ENCODE peak calls at places on chromosome X, in seven cellular contexts. D is left ventricle myocardium superior, B is Peyer's patch, M is NCI-H187 treated with DMSO at 0.1 percent for 48 hours, N is fibroblast of villous mesenchyme, W is fibroblast of lung, Z is globus pallidus. U is an unnamed sample.

GRCh38 chrX:12153741-12154140 is 15.5 kb downstream of the FRMPD4 start:
- DNase-seq in M (no peak), B (no peak), Z (no peak), D (no peak), W (no peak), N (no peak), U (no peak)

GRCh38 chrX:114976321-114976720 is 41.1 kb downstream of the IL13RA2 start:
- DNase-seq in W (peak), B (no peak), M (no peak), Z (no peak), D (no peak), N (peak), U (no peak)

GRCh38 chrX:36357855-36358254 is 438.3 kb downstream of the CFAP47 start:
- DNase-seq in M (no peak), D (no peak), B (no peak), N (no peak), Z (no peak), W (no peak), U (no peak)

GRCh38 chrX:15854080-15854655 is 445 bp downstream of the AP1S2 start:
- DNase-seq in Z (peak), W (no peak), B (peak), M (no peak), N (peak), D (peak), U (peak)

GRCh38 chrX:151870603-151871002 is 42.1 kb upstream of the MAGEA4 start:
- DNase-seq in B (no peak), D (no peak), N (peak), Z (no peak), W (peak), M (no peak), U (no peak)

GRCh38 chrX:43880439-43880838 is 1.8 kb downstream of the MAOB start:
- DNase-seq in Z (no peak), M (no peak), B (no peak), N (no peak), W (no peak), D (no peak), U (no peak)

GRCh38 chrX:124342174-124342867 is 4.0 kb upstream of the SH2D1A start:
- DNase-seq in B (no peak), D (no peak), W (no peak), M (no peak), Z (no peak), N (no peak), U (no peak)

GRCh38 chrX:54786972-54787371 is 11.1 kb downstream of the ITIH6 start:
- DNase-seq in N (no peak), D (no peak), Z (no peak), M (no peak), B (no peak), W (no peak), U (peak)

GRCh38 chrX:149641432-149641831 is 9.8 kb upstream of the TMEM185A start:
- DNase-seq in D (no peak), N (no peak), M (no peak), B (no peak), Z (no peak), W (no peak), U (no peak)

GRCh38 chrX:77788050-77788449 is 2.0 kb upstream of the ATRX start:
- DNase-seq in M (no peak), Z (peak), W (no peak), B (no peak), D (no peak), N (peak), U (peak)

GRCh38 chrX:13692771-13693231 is 3.9 kb downstream of the RAB9A start:
- DNase-seq in W (peak), D (no peak), B (no peak), Z (no peak), M (no peak), N (no peak), U (no peak)

GRCh38 chrX:102720237-102721168 is at the start of gene GPRASP3:
- DNase-seq in Z (peak), B (peak), W (peak), N (peak), D (peak), M (peak), U (no peak)

GRCh38 chrX:100731441-100732281 is at the start of gene SYTL4:
- DNase-seq in M (no peak), B (no peak), N (peak), W (peak), D (peak), Z (no peak), U (peak)

GRCh38 chrX:108313662-108314061 is 124.6 kb downstream of the COL4A6 start:
- DNase-seq in B (no peak), N (no peak), Z (no peak), D (no peak), M (no peak), W (peak), U (no peak)

GRCh38 chrX:22060451-22060940 is 28.4 kb downstream of the PHEX start:
- DNase-seq in D (no peak), M (no peak), N (peak), Z (no peak), B (no peak), W (peak), U (no peak)

GRCh38 chrX:13495232-13495631 is 74.2 kb upstream of the EGFL6 start:
- DNase-seq in D (no peak), N (no peak), Z (no peak), M (no peak), W (no peak), B (no peak), U (no peak)

GRCh38 chrX:72498782-72499181 is 73.9 kb downstream of the HDAC8 start:
- DNase-seq in W (no peak), N (no peak), B (no peak), Z (no peak), D (no peak), M (no peak), U (peak)

GRCh38 chrX:24423960-24424359 is 41.1 kb upstream of the PDK3 start:
- DNase-seq in W (peak), D (no peak), B (no peak), M (no peak), N (peak), Z (no peak), U (no peak)

GRCh38 chrX:110086916-110087484 is 84.1 kb downstream of the TMEM164 start:
- DNase-seq in M (no peak), D (no peak), W (peak), N (peak), B (no peak), Z (no peak), U (no peak)

GRCh38 chrX:65690057-65690855 is 22.8 kb downstream of the MSN start:
- DNase-seq in M (no peak), N (peak), Z (no peak), W (peak), B (no peak), D (no peak), U (peak)

GRCh38 chrX:345020-345925 is 26.7 kb upstream of the GTPBP6 start:
- DNase-seq in D (peak), B (no peak), W (no peak), N (no peak), M (no peak), Z (no peak), U (no peak)

GRCh38 chrX:49053223-49054072 is 5.4 kb upstream of the CCDC120 start:
- DNase-seq in M (no peak), W (peak), Z (no peak), B (peak), D (peak), N (peak), U (peak)

GRCh38 chrX:153774576-153775292 is 6.1 kb upstream of the SRPK3 start:
- DNase-seq in B (no peak), W (no peak), M (no peak), N (no peak), Z (no peak), D (peak), U (no peak)

GRCh38 chrX:70998402-70999027 is 67.6 kb upstream of the SLC7A3 start:
- DNase-seq in Z (peak), W (peak), D (no peak), M (no peak), B (no peak), N (peak), U (peak)

GRCh38 chrX:11010476-11010875 is 100.7 kb upstream of the HCCS start:
- DNase-seq in N (no peak), M (no peak), W (peak), Z (no peak), B (no peak), D (no peak), U (no peak)

GRCh38 chrX:37349131-37350033 is at the start of gene PRRG1:
- DNase-seq in D (peak), N (peak), B (no peak), M (no peak), Z (peak), W (peak), U (peak)

GRCh38 chrX:72126539-72127140 is 5.1 kb downstream of the RTL5 start:
- DNase-seq in B (peak), M (peak), W (peak), N (peak), Z (peak), D (peak), U (peak)

GRCh38 chrX:143994206-143994605 is 110.3 kb downstream of the UBE2NL start:
- DNase-seq in N (no peak), B (no peak), Z (no peak), D (no peak), M (no peak), W (peak), U (no peak)